ENCODE peak calls at places on chromosome 1, in six cellular contexts. H is tibial nerve, K is PC-3, T is heart right ventricle, U is mammary epithelial cell, B is uterus. N is an unnamed sample.

GRCh38 chr1:29383972-29384371 is 147.7 kb downstream of the PTPRU start:
- DNase-seq in K (peak), T (no peak), H (no peak), U (peak), B (no peak), N (peak)

GRCh38 chr1:52937433-52938065 is 10.5 kb downstream of the SCP2 start:
- DNase-seq in T (no peak), B (no peak), H (no peak), K (no peak), U (no peak), N (no peak)

GRCh38 chr1:53643061-53643880 is 95.7 kb downstream of the GLIS1 start:
- DNase-seq in K (no peak), T (no peak), H (no peak), U (no peak), B (no peak), N (no peak)

GRCh38 chr1:13539683-13540082 is 25.9 kb upstream of the LRRC38 start:
- DNase-seq in B (no peak), H (no peak), K (no peak), U (no peak), T (no peak), N (no peak)

GRCh38 chr1:95903060-95903459 is 669.0 kb downstream of the RWDD3 start:
- DNase-seq in K (no peak), T (no peak), H (no peak), U (peak), B (no peak), N (peak)

GRCh38 chr1:207857447-207857846 is 53.5 kb downstream of the CD34 start:
- DNase-seq in U (peak), K (peak), T (no peak), B (no peak), H (no peak), N (no peak)

GRCh38 chr1:150299716-150300115 is 6.1 kb downstream of the MRPS21 start:
- DNase-seq in H (no peak), K (no peak), U (no peak), T (no peak), B (no peak), N (no peak)

GRCh38 chr1:81679972-81680371 is 120.8 kb upstream of the ADGRL2 start:
- DNase-seq in K (peak), H (no peak), B (no peak), T (no peak), U (no peak), N (peak)

GRCh38 chr1:15056515-15057285 is 96.8 kb upstream of the TMEM51 start:
- DNase-seq in U (peak), H (no peak), B (no peak), K (peak), T (no peak), N (peak)

GRCh38 chr1:21804536-21804935 is 7.5 kb upstream of the LDLRAD2 start:
- DNase-seq in K (no peak), H (no peak), B (no peak), U (no peak), T (no peak), N (no peak)

GRCh38 chr1:239633432-239633831 is 247.1 kb downstream of the CHRM3 start:
- DNase-seq in H (no peak), U (no peak), T (no peak), K (no peak), B (no peak), N (no peak)

GRCh38 chr1:102897537-102897936 is 210.8 kb downstream of the COL11A1 start:
- DNase-seq in U (peak), B (no peak), H (no peak), T (no peak), K (peak), N (peak)

GRCh38 chr1:165444897-165445370 is at the start of gene RXRG:
- DNase-seq in T (peak), K (no peak), H (peak), U (peak), B (no peak), N (peak)

GRCh38 chr1:213982814-213983588 is 4.8 kb upstream of the PROX1 start:
- DNase-seq in B (no peak), T (peak), U (no peak), H (no peak), K (no peak), N (no peak)

GRCh38 chr1:160777486-160778089 is 18.4 kb upstream of the LY9 start:
- DNase-seq in U (peak), K (peak), B (no peak), T (no peak), H (no peak), N (peak)

GRCh38 chr1:84434081-84434755 is 35.9 kb downstream of the DNASE2B start:
- DNase-seq in K (peak), H (no peak), U (peak), T (no peak), B (no peak), N (peak)

GRCh38 chr1:54404263-54404662 is 1.9 kb downstream of the SSBP3 start:
- DNase-seq in K (no peak), T (no peak), B (no peak), H (no peak), U (no peak), N (no peak)

GRCh38 chr1:94608852-94609570 is 67.5 kb upstream of the F3 start:
- DNase-seq in U (no peak), T (no peak), K (no peak), H (no peak), B (no peak), N (no peak)

GRCh38 chr1:26138974-26139558 is 19.8 kb upstream of the FAM110D start:
- DNase-seq in B (no peak), U (no peak), H (no peak), K (no peak), T (no peak), N (no peak)

GRCh38 chr1:111199881-111200801 is at the start of gene DENND2D:
- DNase-seq in H (no peak), U (no peak), T (peak), K (peak), B (peak), N (no peak)

GRCh38 chr1:229227298-229227919 is 43.5 kb upstream of the RAB4A start:
- DNase-seq in T (peak), U (peak), H (peak), B (peak), K (peak), N (peak)

GRCh38 chr1:160137216-160137862 is 14.1 kb upstream of the ATP1A4 start:
- DNase-seq in T (no peak), H (no peak), K (no peak), U (no peak), B (no peak), N (no peak)

GRCh38 chr1:18109756-18110597 is 2.4 kb downstream of the IGSF21 start:
- DNase-seq in K (no peak), B (peak), H (peak), T (peak), U (no peak), N (no peak)

GRCh38 chr1:30695481-30695880 is 27.9 kb downstream of the MATN1 start:
- DNase-seq in T (no peak), U (no peak), B (peak), H (no peak), K (no peak), N (no peak)

GRCh38 chr1:56798053-56798471 is 21.1 kb downstream of the FYB2 start:
- DNase-seq in T (no peak), K (no peak), B (no peak), U (no peak), H (no peak), N (no peak)

GRCh38 chr1:39133340-39133684 is 71.2 kb upstream of the MACF1 start:
- DNase-seq in K (no peak), T (no peak), U (no peak), H (no peak), B (no peak), N (no peak)

GRCh38 chr1:155598842-155599331 is 11.1 kb upstream of the MSTO1 start:
- DNase-seq in T (no peak), K (no peak), B (no peak), H (no peak), U (no peak), N (peak)

GRCh38 chr1:26584022-26584485 is 54.5 kb downstream of the RPS6KA1 start:
- DNase-seq in B (no peak), T (no peak), U (no peak), K (peak), H (no peak), N (peak)

GRCh38 chr1:248873993-248874671 is 15.2 kb upstream of the ZNF692 start:
- DNase-seq in H (peak), U (peak), B (peak), K (peak), T (peak), N (peak)

GRCh38 chr1:103284270-103284669 is 175.9 kb upstream of the COL11A1 start:
- DNase-seq in U (no peak), H (no peak), T (no peak), B (no peak), K (no peak), N (no peak)

GRCh38 chr1:109535971-109536491 is 3.6 kb upstream of the GPR61 start:
- DNase-seq in H (no peak), K (no peak), B (peak), U (no peak), T (peak), N (no peak)

GRCh38 chr1:156801409-156802121 is 15.1 kb downstream of the SH2D2A start:
- DNase-seq in H (no peak), U (no peak), K (no peak), B (peak), T (no peak), N (peak)
- TF ChIP-seq CTCF in H (peak), U (no peak), K (peak), B (peak), T (peak), N (no peak)

GRCh38 chr1:159005676-159006075 is 4.0 kb upstream of the IFI16 start:
- DNase-seq in H (no peak), K (no peak), U (no peak), B (no peak), T (no peak), N (no peak)

GRCh38 chr1:159009704-159010361 is at the start of gene IFI16:
- DNase-seq in U (peak), K (peak), B (peak), T (no peak), H (no peak), N (peak)

GRCh38 chr1:159009287-159009686 is 420 bp upstream of the IFI16 start:
- DNase-seq in B (no peak), H (no peak), U (no peak), K (no peak), T (no peak), N (no peak)

GRCh38 chr1:159008744-159009188 is 941 bp upstream of the IFI16 start:
- DNase-seq in K (no peak), B (no peak), H (no peak), T (no peak), U (no peak), N (no peak)

DNA sequence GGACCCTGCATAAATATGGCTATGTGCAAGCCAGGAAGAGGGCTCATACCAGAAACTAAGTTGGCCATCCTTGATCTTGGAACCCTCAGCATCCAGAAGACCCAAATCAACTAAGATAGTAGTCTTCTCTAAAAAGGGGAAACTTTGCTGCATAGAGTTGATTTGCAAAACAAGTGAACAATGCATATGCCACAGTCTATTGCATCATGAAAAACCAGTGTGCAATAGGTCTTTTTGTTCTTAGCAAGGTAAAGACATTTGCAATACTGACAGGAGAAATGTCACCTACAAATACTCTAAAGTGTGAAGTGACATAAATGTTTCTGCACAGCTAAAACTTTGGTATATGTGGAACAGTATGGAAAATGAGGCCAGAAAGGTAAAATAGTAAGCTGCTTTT is 2.0 kb upstream of the IFI16 start:
- DNase-seq in K (no peak), U (no peak), T (no peak), B (no peak), H (no peak), N (no peak)
- H3K4me3 ChIP-seq in K (no peak), U (no peak), T (no peak), B (no peak), H (no peak), N (no peak)

DNA sequence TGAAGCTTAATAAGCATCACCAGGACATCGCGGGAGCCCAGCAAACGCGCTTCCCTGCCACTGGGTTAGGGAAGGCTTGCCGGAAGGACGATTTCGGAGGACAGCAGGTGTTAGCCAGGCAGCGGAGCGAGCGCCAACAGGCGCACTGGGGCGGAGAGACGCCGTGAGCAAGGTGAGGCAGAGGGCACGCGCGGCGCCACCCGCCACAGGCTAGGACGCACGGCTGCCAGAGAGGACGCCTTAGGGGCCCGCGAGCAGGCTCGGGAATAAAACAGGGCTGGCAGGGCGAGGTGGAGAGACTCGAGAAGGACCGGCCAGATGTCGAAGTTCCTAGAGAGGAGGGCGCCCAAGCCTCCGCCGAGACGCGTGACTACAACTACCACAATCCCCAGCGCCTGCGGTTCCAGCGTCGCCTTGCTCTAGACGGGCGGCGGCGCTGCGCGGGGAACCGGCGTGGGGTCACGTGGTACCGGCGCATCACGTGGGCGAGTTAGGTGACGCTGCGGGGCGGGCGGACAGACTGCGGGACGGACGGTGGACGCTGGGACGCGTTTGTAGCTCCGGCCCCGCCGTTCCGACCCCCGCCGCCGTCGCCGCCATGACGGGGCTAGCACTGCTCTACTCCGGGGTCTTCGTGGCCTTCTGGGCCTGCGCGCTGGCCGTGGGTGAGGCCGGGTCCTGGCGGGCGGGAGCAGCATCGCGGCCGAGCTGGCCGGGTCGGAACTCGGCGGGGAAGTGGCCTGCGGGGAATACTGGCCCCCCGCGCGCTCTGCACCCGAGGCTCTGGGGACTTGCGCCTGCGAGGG is at the start of gene ATP6V0B:
- DNase-seq in K (peak), T (peak), U (peak), B (peak), H (peak), N (peak)
- TF ChIP-seq CTCF in K (no peak), T (peak), U (no peak), B (peak), H (peak), N (peak)

DNA sequence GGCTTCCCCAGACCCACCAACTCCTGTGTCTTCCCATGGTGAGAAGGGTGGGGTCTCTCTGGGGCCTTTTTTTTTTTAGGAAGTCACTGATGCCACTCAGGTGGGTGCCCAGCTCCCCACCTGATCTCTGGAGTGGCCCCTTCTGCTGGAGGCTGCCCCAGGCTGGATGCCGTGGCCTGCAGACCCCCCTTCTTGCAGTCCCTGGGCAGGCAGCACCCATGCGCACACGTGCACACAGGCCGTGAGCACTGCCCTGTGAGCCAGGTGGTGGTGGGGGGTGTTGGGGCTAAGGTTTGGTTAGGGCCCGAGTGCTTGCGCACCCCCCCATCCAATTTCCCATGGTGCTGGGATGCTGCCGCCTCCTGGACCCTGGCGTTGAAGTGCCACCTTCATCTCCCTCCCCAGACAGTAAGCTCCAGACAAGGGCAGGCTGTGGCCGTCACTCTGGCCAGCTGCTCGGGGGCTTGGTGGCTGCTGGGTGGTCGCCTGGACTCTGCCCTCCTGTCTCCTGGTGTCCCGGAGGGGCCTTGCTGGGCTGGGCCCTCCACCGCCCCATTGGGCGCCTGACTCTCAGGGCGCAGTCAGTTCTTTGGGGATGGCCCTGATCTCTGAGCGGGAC is 50.6 kb downstream of the SKI start:
- DNase-seq in T (no peak), K (no peak), U (no peak), H (no peak), B (no peak), N (no peak)
- H3K4me3 ChIP-seq in T (no peak), K (no peak), U (no peak), H (no peak), B (no peak), N (no peak)

DNA sequence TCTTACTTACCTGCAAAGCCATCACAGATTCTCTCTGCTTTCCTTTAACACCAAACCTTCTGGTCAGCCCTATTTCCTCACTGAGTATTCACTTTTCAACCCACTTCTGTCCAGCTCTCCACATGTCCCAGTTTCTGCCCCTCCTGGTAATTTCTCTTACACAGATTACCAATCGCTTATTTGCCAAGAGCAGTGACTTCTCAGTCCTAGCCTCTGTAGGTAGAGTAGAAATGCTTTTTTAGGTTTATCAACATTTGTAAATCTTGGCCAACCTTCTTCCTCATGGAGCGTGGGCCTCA is 33.6 kb upstream of the LRRC8C start:
- DNase-seq in T (no peak), H (no peak), U (no peak), B (no peak), K (no peak), N (no peak)
- TF ChIP-seq CTCF in T (no peak), H (no peak), U (no peak), B (no peak), K (peak), N (no peak)

GRCh38 chr1:174953657-174954435 is 45.9 kb upstream of the CACYBP start:
- DNase-seq in U (no peak), H (no peak), K (no peak), T (no peak), B (no peak), N (no peak)
- H3K4me3 ChIP-seq in U (no peak), H (no peak), K (no peak), T (no peak), B (no peak), N (no peak)

GRCh38 chr1:64013395-64013794 is 190.0 kb upstream of the UBE2U start:
- DNase-seq in B (no peak), H (no peak), K (no peak), T (no peak), U (no peak), N (no peak)
- TF ChIP-seq CTCF in B (no peak), H (no peak), K (no peak), T (no peak), U (no peak), N (no peak)

N was measured in bronchial epithelial cell.